ENCODE peak calls at places on chromosomes 2 and 18, in five cellular contexts. W is A549, K is GM23338, H is HepG2, J is SK-N-SH. E is an unnamed sample.

GRCh38 chr2:101710690-101711318 is 13.3 kb downstream of the MAP4K4 start:
- DNase-seq in H (no peak), J (no peak), K (no peak), W (no peak), E (no peak)

GRCh38 chr18:73136134-73136533 is 268.3 kb upstream of the NETO1 start:
- DNase-seq in H (peak), K (peak), W (peak), J (no peak), E (no peak)

GRCh38 chr2:136327162-136327852 is 209.4 kb upstream of the CXCR4 start:
- DNase-seq in K (no peak), H (no peak), J (peak), W (no peak), E (no peak)

GRCh38 chr2:46067501-46068292 is 229.5 kb upstream of the EPAS1 start:
- DNase-seq in H (peak), J (no peak), W (peak), K (no peak), E (no peak)

GRCh38 chr2:157900203-157900602 is 24.1 kb upstream of the ACVR1 start:
- DNase-seq in H (no peak), W (no peak), K (no peak), J (no peak), E (no peak)

GRCh38 chr18:8998481-8999217 is 103.8 kb upstream of the NDUFV2 start:
- DNase-seq in W (no peak), J (no peak), K (no peak), H (no peak), E (no peak)

GRCh38 chr18:79542876-79543750 is 136.5 kb upstream of the CTDP1 start:
- DNase-seq in J (no peak), K (no peak), H (no peak), W (no peak), E (no peak)

GRCh38 chr2:74384051-74384450 is 3.9 kb upstream of the DCTN1 start:
- DNase-seq in H (no peak), K (no peak), J (no peak), W (no peak), E (no peak)

GRCh38 chr2:208363485-208363884 is 43.1 kb upstream of the PTH2R start:
- DNase-seq in K (no peak), W (no peak), J (no peak), H (no peak), E (no peak)

GRCh38 chr2:101427743-101428142 is 40.4 kb upstream of the CREG2 start:
- DNase-seq in H (no peak), J (no peak), K (no peak), W (no peak), E (no peak)

GRCh38 chr2:151032741-151033152 is 228.9 kb downstream of the RBM43 start:
- DNase-seq in J (no peak), H (no peak), K (no peak), W (no peak), E (no peak)

GRCh38 chr2:151033454-151034248 is 228.0 kb downstream of the RBM43 start:
- DNase-seq in K (no peak), H (no peak), J (no peak), W (no peak), E (no peak)

GRCh38 chr2:151029406-151030157 is 232.1 kb downstream of the RBM43 start:
- DNase-seq in K (no peak), J (no peak), H (no peak), W (no peak), E (no peak)

GRCh38 chr2:151028691-151029176 is 232.9 kb downstream of the RBM43 start:
- DNase-seq in H (no peak), J (no peak), K (no peak), W (no peak), E (no peak)

GRCh38 chr2:151030663-151031230 is 230.9 kb downstream of the RBM43 start:
- DNase-seq in W (no peak), H (no peak), K (peak), J (no peak), E (no peak)
- TF ChIP-seq CTCF in W (peak), H (peak), K (peak), J (peak), E (no peak)

DNA sequence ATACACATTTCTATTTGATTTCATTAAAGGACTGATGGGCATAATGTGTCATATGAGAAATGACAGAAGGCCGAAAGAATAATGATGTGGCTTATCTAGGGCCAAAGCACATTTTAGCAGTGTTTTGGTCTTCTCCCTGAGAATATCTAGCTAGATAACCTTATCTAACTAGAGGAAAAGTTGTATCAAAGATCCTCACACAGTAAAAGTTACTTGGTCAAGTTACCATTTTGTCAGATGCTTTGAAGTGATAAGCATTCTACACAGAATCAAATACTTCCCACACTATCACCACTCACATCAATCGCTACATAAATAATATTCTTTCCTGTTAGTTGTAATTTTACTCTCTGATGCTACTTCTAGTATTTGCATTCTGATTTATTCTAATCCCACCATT is 8.2 kb downstream of the XPO1 start:
- DNase-seq in W (no peak), K (no peak), H (no peak), J (no peak), E (no peak)
- TF ChIP-seq REST in W (no peak), K (no peak), H (no peak), J (no peak), E (no peak)

GRCh38 chr18:59264136-59264571 is 9.1 kb downstream of the RAX start:
- DNase-seq in J (peak), W (no peak), H (no peak), K (peak), E (no peak)
- TF ChIP-seq CTCF in J (no peak), W (no peak), H (no peak), K (no peak), E (no peak)

DNA sequence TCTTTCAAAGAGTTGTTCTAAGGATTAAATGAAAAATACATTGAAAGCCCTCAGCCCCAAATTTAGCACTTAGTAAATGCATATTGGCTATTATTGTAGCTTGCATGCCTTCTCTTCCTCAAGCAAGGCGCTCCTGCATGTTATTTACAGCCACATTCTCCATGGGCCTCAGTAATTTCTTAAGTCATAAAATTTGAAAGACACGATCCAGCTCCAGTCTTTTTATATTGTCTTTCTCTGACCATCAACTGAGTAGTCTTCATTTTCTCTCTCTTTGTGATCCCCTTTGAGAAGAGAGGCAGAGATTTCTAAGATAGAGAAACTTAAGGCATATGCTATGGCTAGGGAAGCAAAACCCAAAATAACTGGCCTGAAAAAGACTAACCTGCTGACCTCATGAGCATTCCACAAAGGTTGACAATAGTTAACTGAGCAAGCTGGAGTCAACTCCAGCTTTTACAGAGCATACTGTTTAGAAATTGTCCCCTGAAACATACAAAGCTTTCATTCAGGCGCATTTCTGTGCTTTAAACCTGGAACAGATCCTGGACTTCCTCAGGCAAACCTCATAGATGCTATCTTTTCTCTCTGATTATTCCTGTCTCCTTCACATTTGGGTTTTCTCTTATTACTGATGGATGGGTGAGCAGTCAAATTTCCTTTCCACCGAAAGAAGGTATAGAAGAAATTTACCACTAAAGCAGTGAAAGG is 4.7 kb downstream of the DPP4 start:
- DNase-seq in W (no peak), K (no peak), J (no peak), H (peak), E (no peak)
- TF ChIP-seq REST in W (no peak), K (no peak), J (no peak), H (no peak), E (no peak)

GRCh38 chr2:86105969-86106945 is at the start of gene PTCD3:
- DNase-seq in K (peak), H (peak), W (peak), J (peak), E (peak)

GRCh38 chr2:86102157-86102556 is 3.5 kb downstream of the POLR1A start:
- DNase-seq in W (no peak), J (no peak), H (no peak), K (no peak), E (no peak)

GRCh38 chr2:86107031-86107430 is 996 bp downstream of the PTCD3 start:
- DNase-seq in W (no peak), H (no peak), K (no peak), J (no peak), E (no peak)

DNA sequence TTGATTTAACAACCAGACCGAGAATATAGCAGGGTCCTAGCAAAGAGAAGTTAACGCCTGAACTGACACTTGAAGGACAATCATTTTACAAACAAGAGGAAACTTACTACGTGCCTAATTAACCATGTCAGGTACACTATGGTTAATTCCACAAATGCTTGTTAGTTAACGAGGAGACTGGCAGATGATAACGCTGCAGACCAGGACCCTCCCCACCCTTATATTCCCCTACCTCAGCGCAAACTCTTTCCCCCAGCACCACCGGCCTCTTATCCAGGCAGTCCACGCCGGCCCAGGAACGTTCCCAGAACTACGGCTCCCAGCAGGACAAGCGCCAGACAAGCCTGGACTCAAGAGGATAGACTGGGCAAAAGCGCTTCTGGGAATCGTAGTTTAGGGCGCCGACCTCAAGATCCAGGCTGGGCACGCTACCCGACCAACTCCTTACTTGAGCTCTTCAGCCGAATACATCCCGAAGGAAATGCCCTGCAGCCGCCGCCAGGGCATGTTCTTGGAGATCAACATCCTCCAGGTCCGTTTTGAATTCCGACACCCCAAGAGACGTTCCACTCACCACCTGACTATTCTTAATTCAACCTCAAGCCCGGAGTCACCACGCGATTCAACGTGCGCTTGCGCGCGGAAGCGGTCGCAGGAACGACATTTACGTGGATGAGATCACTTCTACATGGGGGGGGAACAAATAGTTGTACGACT is at the start of gene POLR1A:
- DNase-seq in H (peak), J (peak), W (peak), K (peak), E (peak)
- TF ChIP-seq CTCF in H (no peak), J (peak), W (no peak), K (no peak), E (no peak)

E was measured in HL-60.